ENCODE peak calls at places on chromosome 13, in ten cellular contexts. U, N, V, C, D, F, X, B, L and Q are unnamed samples.

GRCh38 chr13:103839460-103839859 is 773.2 kb upstream of the SLC10A2 start:
- DNase-seq in V (no peak), F (peak), B (no peak), U (peak), D (no peak), N (no peak), L (no peak), X (peak), C (no peak), Q (peak)

GRCh38 chr13:102582256-102582655 is 14.5 kb upstream of the TPP2 start:
- DNase-seq in L (no peak), X (no peak), V (no peak), F (no peak), C (no peak), D (no peak), N (no peak), B (no peak), U (no peak), Q (no peak)

GRCh38 chr13:19984430-19985218 is 26.1 kb downstream of the ZMYM2 start:
- DNase-seq in N (no peak), C (no peak), L (no peak), B (no peak), X (no peak), F (no peak), D (no peak), V (no peak), U (peak), Q (no peak)

GRCh38 chr13:113800576-113800926 is 41.5 kb downstream of the TMEM255B start:
- DNase-seq in F (no peak), N (no peak), C (no peak), V (no peak), U (no peak), B (no peak), X (no peak), L (peak), D (no peak), Q (no peak)

GRCh38 chr13:81012031-81012430 is 671.1 kb upstream of the SPRY2 start:
- DNase-seq in D (no peak), F (no peak), N (no peak), B (no peak), V (no peak), U (no peak), X (no peak), L (no peak), C (no peak), Q (no peak)

GRCh38 chr13:113109151-113110047 is 3.8 kb downstream of the F7 start:
- DNase-seq in N (no peak), D (no peak), L (peak), F (peak), V (no peak), X (no peak), C (no peak), U (no peak), B (no peak), Q (peak)

GRCh38 chr13:49625392-49626137 is 2.7 kb upstream of the ARL11 start:
- DNase-seq in X (no peak), C (no peak), D (peak), B (no peak), V (no peak), N (peak), U (no peak), L (peak), F (no peak), Q (no peak)

GRCh38 chr13:99659234-99659633 is 158.0 kb downstream of the TM9SF2 start:
- DNase-seq in L (no peak), N (no peak), D (no peak), X (no peak), F (peak), U (peak), V (no peak), C (no peak), B (no peak), Q (peak)

GRCh38 chr13:79659161-79659560 is 178.2 kb downstream of the NDFIP2 start:
- DNase-seq in C (no peak), F (peak), X (peak), B (no peak), L (no peak), N (no peak), D (no peak), V (no peak), U (no peak), Q (peak)